ENCODE peak calls at places on chromosomes 12 and 14, in five cellular contexts. H is stimulated activated CD8-positive, alpha-beta memory T cell treated with anti-CD3 and anti-CD28 coated beads, Interleukin-15, amount 100 ng/mL, for 24 hours; A is fibroblast of villous mesenchyme; Y is activated gamma-delta T cell; J is cardiac muscle cell. P is an unnamed sample.

GRCh38 chr12:10220398-10221077 is 7.9 kb downstream of the GABARAPL1 start:
- DNase-seq in J (peak), A (peak), Y (no peak), H (no peak), P (no peak)

GRCh38 chr12:28247806-28248205 is 57.5 kb downstream of the CCDC91 start:
- DNase-seq in J (no peak), Y (no peak), A (no peak), H (no peak), P (no peak)

GRCh38 chr14:101404426-101405170 is 156.7 kb upstream of the DIO3 start:
- DNase-seq in A (no peak), H (no peak), J (peak), Y (no peak), P (no peak)

GRCh38 chr14:63853831-63854293 is 1.1 kb downstream of the SYNE2 start:
- DNase-seq in H (no peak), J (peak), Y (peak), A (peak), P (peak)

GRCh38 chr14:72723741-72724530 is 170.0 kb downstream of the DPF3 start:
- DNase-seq in J (peak), Y (no peak), A (peak), H (no peak), P (no peak)

GRCh38 chr14:20469890-20470858 is 968 bp downstream of the PNP start:
- DNase-seq in H (peak), A (peak), Y (no peak), J (peak), P (peak)

GRCh38 chr14:71429900-71430299 is 502.3 kb upstream of the RGS6 start:
- DNase-seq in H (no peak), Y (no peak), J (no peak), A (no peak), P (no peak)

GRCh38 chr14:59028476-59029202 is 159.8 kb upstream of the DAAM1 start:
- DNase-seq in Y (no peak), J (peak), A (peak), H (no peak), P (peak)

GRCh38 chr14:59919582-59920377 is at the start of gene LRRC9:
- DNase-seq in J (peak), Y (no peak), H (no peak), A (peak), P (peak)

GRCh38 chr12:89706551-89707348 is 1.9 kb downstream of the ATP2B1 start:
- DNase-seq in H (no peak), J (peak), Y (no peak), A (peak), P (peak)

GRCh38 chr14:47044841-47045240 is 393.3 kb upstream of the RPL10L start:
- DNase-seq in H (no peak), J (no peak), Y (no peak), A (no peak), P (peak)

GRCh38 chr14:34081576-34082136 is 130.8 kb upstream of the EGLN3 start:
- DNase-seq in Y (no peak), J (peak), A (peak), H (no peak), P (peak)

GRCh38 chr12:108346727-108347710 is 7.9 kb upstream of the CMKLR1 start:
- DNase-seq in A (no peak), J (no peak), H (no peak), Y (no peak), P (no peak)

GRCh38 chr12:22312336-22312735 is 22.2 kb downstream of the ST8SIA1 start:
- DNase-seq in H (no peak), J (peak), Y (no peak), A (peak), P (no peak)

GRCh38 chr12:58082996-58083395 is 141.6 kb downstream of the ATP23 start:
- DNase-seq in A (no peak), H (no peak), J (no peak), Y (no peak), P (no peak)

GRCh38 chr14:34733245-34733644 is 18.9 kb upstream of the CFL2 start:
- DNase-seq in J (peak), H (no peak), A (peak), Y (no peak), P (peak)

GRCh38 chr12:92107621-92108131 is 38.0 kb downstream of the BTG1 start:
- DNase-seq in Y (no peak), J (no peak), H (no peak), A (peak), P (peak)

GRCh38 chr12:124828264-124829007 is 35.2 kb downstream of the SCARB1 start:
- DNase-seq in Y (no peak), H (no peak), A (no peak), J (peak), P (peak)

GRCh38 chr12:85963322-85963721 is 89.2 kb downstream of the NTS start:
- DNase-seq in H (no peak), A (no peak), Y (no peak), J (no peak), P (no peak)

GRCh38 chr12:122081108-122081696 is 2.6 kb downstream of the MLXIP start:
- DNase-seq in A (no peak), H (no peak), J (peak), Y (no peak), P (peak)

GRCh38 chr12:124829008-124829707 is 34.5 kb downstream of the SCARB1 start:
- DNase-seq in H (no peak), A (peak), Y (no peak), J (peak), P (peak)

GRCh38 chr12:2082321-2082720 is 29.5 kb downstream of the CACNA1C start:
- DNase-seq in J (no peak), A (no peak), Y (no peak), H (no peak), P (no peak)

GRCh38 chr12:123846340-123846739 is 84.2 kb downstream of the DNAH10 start:
- DNase-seq in Y (no peak), H (no peak), J (no peak), A (no peak), P (no peak)

GRCh38 chr12:6167327-6168280 is 32.6 kb upstream of the CD9 start:
- DNase-seq in Y (no peak), A (peak), J (peak), H (peak), P (peak)

GRCh38 chr12:52044284-52044983 is 6.8 kb upstream of the NR4A1 start:
- DNase-seq in J (peak), H (no peak), A (peak), Y (no peak), P (no peak)

GRCh38 chr12:77189463-77189862 is 124.1 kb upstream of the E2F7 start:
- DNase-seq in A (peak), J (peak), H (no peak), Y (no peak), P (peak)

GRCh38 chr14:20247651-20248246 is 8.7 kb downstream of the OR11H4 start:
- DNase-seq in J (no peak), H (no peak), A (no peak), Y (no peak), P (no peak)

P was measured in mesenchymal stem cell.